ENCODE peak calls at places on chromosomes 6 and 20, in five cellular contexts. I is left lung; L is pancreas; A is activated CD4-positive, alpha-beta T cell treated with anti-CD3 and anti-CD28 coated beads, Interleukin-2, amount 50 U/mL, for 48 hours; T is AG09319. W is an unnamed sample.

GRCh38 chr6:121437861-121438651 is 2.6 kb downstream of the GJA1 start:
- DNase-seq in I (no peak), L (no peak), A (no peak), T (no peak), W (no peak)

GRCh38 chr6:34809914-34810882 is 18.3 kb downstream of the BLTP3A start:
- DNase-seq in I (no peak), L (no peak), A (no peak), T (no peak), W (no peak)

GRCh38 chr6:1110935-1111334 is 201.0 kb upstream of the FOXQ1 start:
- DNase-seq in I (no peak), L (no peak), A (no peak), T (no peak), W (no peak)

GRCh38 chr20:31608256-31608980 is 3.3 kb downstream of the ID1 start:
- DNase-seq in I (peak), L (peak), A (no peak), T (no peak), W (no peak)

GRCh38 chr20:48205786-48206185 is 420.5 kb upstream of the SULF2 start:
- DNase-seq in I (no peak), L (no peak), A (no peak), T (no peak), W (no peak)

GRCh38 chr6:137283940-137284910 is 65.0 kb upstream of the IFNGR1 start:
- DNase-seq in I (no peak), L (no peak), A (no peak), T (no peak), W (no peak)

GRCh38 chr6:145206247-145206907 is 528.9 kb downstream of the EPM2A start:
- DNase-seq in I (no peak), L (no peak), A (no peak), T (peak), W (peak)

GRCh38 chr6:8182209-8182845 is 80.0 kb upstream of the EEF1E1 start:
- DNase-seq in I (no peak), L (no peak), A (no peak), T (no peak), W (peak)

GRCh38 chr6:69866351-69867074 is at the start of gene COL19A1:
- DNase-seq in I (peak), L (peak), A (peak), T (no peak), W (no peak)

GRCh38 chr20:5703542-5704215 is 46.5 kb upstream of the SHLD1 start:
- DNase-seq in I (no peak), L (no peak), A (no peak), T (no peak), W (no peak)

GRCh38 chr6:150417899-150418824 is 49.4 kb downstream of the IYD start:
- DNase-seq in I (no peak), L (no peak), A (no peak), T (peak), W (peak)

GRCh38 chr6:33207569-33208088 is 671 bp upstream of the RING1 start:
- DNase-seq in I (no peak), L (peak), A (no peak), T (no peak), W (no peak)

GRCh38 chr6:105757512-105758200 is 328.5 kb upstream of the PRDM1 start:
- DNase-seq in I (no peak), L (no peak), A (no peak), T (no peak), W (no peak)

GRCh38 chr6:51266569-51266968 is 447.9 kb downstream of the TFAP2B start:
- DNase-seq in I (no peak), L (no peak), A (no peak), T (no peak), W (no peak)

GRCh38 chr20:34701405-34702085 is 2.6 kb upstream of the TP53INP2 start:
- DNase-seq in I (no peak), L (no peak), A (no peak), T (no peak), W (no peak)

GRCh38 chr6:9178066-9178465 is 742.7 kb upstream of the SLC35B3 start:
- DNase-seq in I (no peak), L (no peak), A (no peak), T (no peak), W (no peak)

GRCh38 chr6:7646394-7646793 is 56.4 kb downstream of the SNRNP48 start:
- DNase-seq in I (no peak), L (no peak), A (no peak), T (no peak), W (no peak)

GRCh38 chr6:31332637-31333602 is 24.1 kb downstream of the HLA-B start:
- DNase-seq in I (no peak), L (no peak), A (no peak), T (no peak), W (no peak)

GRCh38 chr20:62795023-62795761 is 1.1 kb upstream of the MRGBP start:
- DNase-seq in I (peak), L (no peak), A (peak), T (no peak), W (no peak)

GRCh38 chr6:33994198-33995045 is 151.5 kb downstream of the GRM4 start:
- DNase-seq in I (no peak), L (no peak), A (no peak), T (no peak), W (no peak)

GRCh38 chr20:5504061-5504739 is 187.4 kb upstream of the PROKR2 start:
- DNase-seq in I (peak), L (peak), A (no peak), T (peak), W (no peak)

GRCh38 chr6:123564363-123564762 is 72.4 kb downstream of the TRDN start:
- DNase-seq in I (no peak), L (no peak), A (no peak), T (no peak), W (no peak)

GRCh38 chr6:89139509-89140346 is 6.1 kb upstream of the PM20D2 start:
- DNase-seq in I (no peak), L (no peak), A (no peak), T (no peak), W (no peak)

GRCh38 chr6:134041093-134041492 is 11.3 kb downstream of the SLC2A12 start:
- DNase-seq in I (no peak), L (no peak), A (no peak), T (no peak), W (no peak)

GRCh38 chr20:18754030-18754659 is 59.4 kb upstream of the SCP2D1 start:
- DNase-seq in I (no peak), L (no peak), A (no peak), T (no peak), W (no peak)

GRCh38 chr20:35015863-35016193 is 60.2 kb downstream of the MYH7B start:
- DNase-seq in I (no peak), L (no peak), A (no peak), T (no peak), W (no peak)

GRCh38 chr20:47088339-47088738 is 193.7 kb downstream of the EYA2 start:
- DNase-seq in I (no peak), L (no peak), A (no peak), T (no peak), W (no peak)

GRCh38 chr6:158037771-158038170 is 56.1 kb downstream of the SYNJ2 start:
- DNase-seq in I (no peak), L (peak), A (no peak), T (no peak), W (no peak)

GRCh38 chr6:24330137-24330732 is 27.6 kb downstream of the DCDC2 start:
- DNase-seq in I (no peak), L (no peak), A (no peak), T (no peak), W (no peak)

GRCh38 chr20:59805266-59805665 is 128.2 kb downstream of the SYCP2 start:
- DNase-seq in I (no peak), L (no peak), A (no peak), T (no peak), W (no peak)

GRCh38 chr6:132153221-132153896 is 202.2 kb upstream of the CCN2 start:
- DNase-seq in I (no peak), L (no peak), A (no peak), T (peak), W (peak)

GRCh38 chr20:32820000-32820697 is 395 bp downstream of the MAPRE1 start:
- DNase-seq in I (no peak), L (peak), A (peak), T (no peak), W (no peak)

GRCh38 chr6:24584390-24584735 is 61.6 kb downstream of the KIAA0319 start:
- DNase-seq in I (no peak), L (no peak), A (no peak), T (no peak), W (no peak)

GRCh38 chr6:91023529-91023928 is 436.7 kb upstream of the MAP3K7 start:
- DNase-seq in I (no peak), L (no peak), A (no peak), T (no peak), W (no peak)

GRCh38 chr20:63330940-63331339 is 30.2 kb downstream of the CHRNA4 start:
- DNase-seq in I (peak), L (peak), A (no peak), T (no peak), W (no peak)

GRCh38 chr20:21526776-21527175 is 12.9 kb upstream of the NKX2-2 start:
- DNase-seq in I (no peak), L (no peak), A (no peak), T (no peak), W (no peak)

GRCh38 chr20:11502051-11502450 is 415.6 kb upstream of the BTBD3 start:
- DNase-seq in I (no peak), L (no peak), A (no peak), T (no peak), W (no peak)

GRCh38 chr20:57803718-57804005 is 93.8 kb upstream of the PMEPA1 start:
- DNase-seq in I (no peak), L (no peak), A (no peak), T (no peak), W (no peak)

GRCh38 chr6:153043719-153044118 is 41.2 kb upstream of the MTRF1L start:
- DNase-seq in I (no peak), L (no peak), A (no peak), T (no peak), W (no peak)

GRCh38 chr6:150036081-150036480 is 10.7 kb upstream of the RAET1L start:
- DNase-seq in I (no peak), L (no peak), A (no peak), T (no peak), W (no peak)